ENCODE peak calls at places on chromosomes 16 and 17, in four cellular contexts. One of them, this sample, is unnamed.

GRCh38 chr17:71327376-71328059 is 793.3 kb upstream of the SOX9 start:
- DNase-seq in prostate gland: no peak
- DNase-seq in progenitor cell of endocrine pancreas: no peak
- DNase-seq in MG63: no peak
- DNase-seq in this sample: no peak

GRCh38 chr16:13519871-13520270 is 400.1 kb upstream of the ERCC4 start:
- DNase-seq in prostate gland: no peak
- DNase-seq in progenitor cell of endocrine pancreas: no peak
- DNase-seq in MG63: no peak
- DNase-seq in this sample: no peak

GRCh38 chr17:2391597-2392251 is 9.1 kb downstream of the MNT start:
- DNase-seq in prostate gland: no peak
- DNase-seq in progenitor cell of endocrine pancreas: no peak
- DNase-seq in MG63: no peak
- DNase-seq in this sample: no peak

GRCh38 chr16:12449374-12449773 is 354.3 kb downstream of the CPPED1 start:
- DNase-seq in prostate gland: no peak
- DNase-seq in progenitor cell of endocrine pancreas: no peak
- DNase-seq in MG63: no peak
- DNase-seq in this sample: no peak

GRCh38 chr16:78761427-78761826 is 662.0 kb downstream of the WWOX start:
- DNase-seq in prostate gland: no peak
- DNase-seq in progenitor cell of endocrine pancreas: no peak
- DNase-seq in MG63: no peak
- DNase-seq in this sample: no peak

GRCh38 chr17:68711858-68712257 is 110.7 kb upstream of the FAM20A start:
- DNase-seq in prostate gland: no peak
- DNase-seq in progenitor cell of endocrine pancreas: no peak
- DNase-seq in MG63: no peak
- DNase-seq in this sample: no peak

GRCh38 chr17:48527742-48528028 is 3.1 kb downstream of the HOXB1 start:
- DNase-seq in prostate gland: no peak
- DNase-seq in progenitor cell of endocrine pancreas: no peak
- DNase-seq in MG63: no peak
- DNase-seq in this sample: no peak

GRCh38 chr17:73901661-73902415 is 257.6 kb upstream of the SDK2 start:
- DNase-seq in prostate gland: peak; percentile 48
- DNase-seq in progenitor cell of endocrine pancreas: peak; percentile 41
- DNase-seq in MG63: no peak
- DNase-seq in this sample: no peak

GRCh38 chr17:29571883-29572681 is 3.6 kb downstream of the TP53I13 start:
- DNase-seq in prostate gland: no peak
- DNase-seq in progenitor cell of endocrine pancreas: no peak
- DNase-seq in MG63: no peak
- DNase-seq in this sample: no peak

GRCh38 chr16:2224183-2224486 is 744 bp downstream of the E4F1 start:
- DNase-seq in prostate gland: no peak
- DNase-seq in progenitor cell of endocrine pancreas: no peak
- DNase-seq in MG63: no peak
- DNase-seq in this sample: no peak

GRCh38 chr17:64128787-64129514 is 993 bp downstream of the ERN1 start:
- DNase-seq in prostate gland: peak; percentile 46
- DNase-seq in progenitor cell of endocrine pancreas: no peak
- DNase-seq in MG63: peak; percentile 31
- DNase-seq in this sample: no peak

GRCh38 chr17:67452681-67453554 is 75.8 kb downstream of the PITPNC1 start:
- DNase-seq in prostate gland: no peak
- DNase-seq in progenitor cell of endocrine pancreas: no peak
- DNase-seq in MG63: no peak
- DNase-seq in this sample: no peak

GRCh38 chr16:61246592-61246991 is 789.6 kb downstream of the CDH8 start:
- DNase-seq in prostate gland: no peak
- DNase-seq in progenitor cell of endocrine pancreas: no peak
- DNase-seq in MG63: no peak
- DNase-seq in this sample: no peak

GRCh38 chr17:77145635-77146632 is 5.2 kb downstream of the SEC14L1 start:
- DNase-seq in prostate gland: peak; percentile 30
- DNase-seq in progenitor cell of endocrine pancreas: no peak
- DNase-seq in MG63: peak; percentile 44
- DNase-seq in this sample: no peak

GRCh38 chr17:73105448-73105847 is 13.0 kb upstream of the SLC39A11 start:
- DNase-seq in prostate gland: no peak
- DNase-seq in progenitor cell of endocrine pancreas: no peak
- DNase-seq in MG63: no peak
- DNase-seq in this sample: no peak

GRCh38 chr16:972316-973002 is 1.7 kb upstream of the LMF1 start:
- DNase-seq in prostate gland: no peak
- DNase-seq in progenitor cell of endocrine pancreas: peak; percentile 36
- DNase-seq in MG63: no peak
- DNase-seq in this sample: no peak

GRCh38 chr17:70060415-70060814 is 14.6 kb upstream of the KCNJ16 start:
- DNase-seq in prostate gland: no peak
- DNase-seq in progenitor cell of endocrine pancreas: no peak
- DNase-seq in MG63: peak; percentile 24
- DNase-seq in this sample: no peak

GRCh38 chr17:19867654-19868395 is at the start of gene ULK2:
- DNase-seq in prostate gland: peak; percentile 33
- DNase-seq in progenitor cell of endocrine pancreas: peak; percentile 61
- DNase-seq in MG63: peak; percentile 74
- DNase-seq in this sample: peak; percentile 23

GRCh38 chr17:6286239-6286638 is 148.7 kb downstream of the AIPL1 start:
- DNase-seq in prostate gland: no peak
- DNase-seq in progenitor cell of endocrine pancreas: no peak
- DNase-seq in MG63: no peak
- DNase-seq in this sample: no peak

GRCh38 chr16:57377080-57377841 is 5.0 kb downstream of the CX3CL1 start:
- DNase-seq in prostate gland: no peak
- DNase-seq in progenitor cell of endocrine pancreas: no peak
- DNase-seq in MG63: no peak
- DNase-seq in this sample: no peak

GRCh38 chr16:46573008-46573833 is 48.0 kb downstream of the SHCBP1 start:
- DNase-seq in prostate gland: no peak
- DNase-seq in progenitor cell of endocrine pancreas: no peak
- DNase-seq in MG63: peak; percentile 85
- DNase-seq in this sample: peak; percentile 51

GRCh38 chr17:51355314-51356083 is 95.2 kb downstream of the UTP18 start:
- DNase-seq in prostate gland: no peak
- DNase-seq in progenitor cell of endocrine pancreas: no peak
- DNase-seq in MG63: no peak
- DNase-seq in this sample: no peak

GRCh38 chr16:71499775-71500364 is 10.7 kb upstream of the ZNF19 start:
- DNase-seq in prostate gland: peak; percentile 36
- DNase-seq in progenitor cell of endocrine pancreas: peak; percentile 24
- DNase-seq in MG63: no peak
- DNase-seq in this sample: peak; percentile 66

GRCh38 chr16:2983706-2984136 is 3.5 kb upstream of the PKMYT1 start:
- DNase-seq in prostate gland: peak; percentile 64
- DNase-seq in progenitor cell of endocrine pancreas: peak; percentile 81
- DNase-seq in MG63: peak; percentile 87
- DNase-seq in this sample: no peak

GRCh38 chr17:50893183-50893993 is 27.2 kb upstream of the TOB1 start:
- DNase-seq in prostate gland: peak; percentile 86
- DNase-seq in progenitor cell of endocrine pancreas: no peak
- DNase-seq in MG63: no peak
- DNase-seq in this sample: no peak

GRCh38 chr16:58644765-58645487 is 15.3 kb upstream of the CNOT1 start:
- DNase-seq in prostate gland: no peak
- DNase-seq in progenitor cell of endocrine pancreas: no peak
- DNase-seq in MG63: no peak
- DNase-seq in this sample: no peak

GRCh38 chr16:4052801-4053662 is 63.2 kb downstream of the ADCY9 start:
- DNase-seq in prostate gland: peak; percentile 52
- DNase-seq in progenitor cell of endocrine pancreas: no peak
- DNase-seq in MG63: peak; percentile 75
- DNase-seq in this sample: no peak

GRCh38 chr17:5133311-5133710 is 17.5 kb downstream of the USP6 start:
- DNase-seq in prostate gland: peak; percentile 3
- DNase-seq in progenitor cell of endocrine pancreas: no peak
- DNase-seq in MG63: no peak
- DNase-seq in this sample: no peak

GRCh38 chr16:54136276-54136625 is 150.3 kb downstream of the IRX3 start:
- DNase-seq in prostate gland: no peak
- DNase-seq in progenitor cell of endocrine pancreas: no peak
- DNase-seq in MG63: peak; percentile 95
- DNase-seq in this sample: no peak

GRCh38 chr16:84302111-84302954 is 7.7 kb downstream of the WFDC1 start:
- DNase-seq in prostate gland: no peak
- DNase-seq in progenitor cell of endocrine pancreas: no peak
- DNase-seq in MG63: no peak
- DNase-seq in this sample: no peak

GRCh38 chr17:80868022-80868609 is 123.5 kb upstream of the CHMP6 start:
- DNase-seq in prostate gland: no peak
- DNase-seq in progenitor cell of endocrine pancreas: no peak
- DNase-seq in MG63: no peak
- DNase-seq in this sample: no peak

GRCh38 chr17:841313-841712 is 59.2 kb downstream of the MRM3 start:
- DNase-seq in prostate gland: no peak
- DNase-seq in progenitor cell of endocrine pancreas: no peak
- DNase-seq in MG63: no peak
- DNase-seq in this sample: no peak

GRCh38 chr16:61263400-61263799 is 772.8 kb downstream of the CDH8 start:
- DNase-seq in prostate gland: no peak
- DNase-seq in progenitor cell of endocrine pancreas: no peak
- DNase-seq in MG63: no peak
- DNase-seq in this sample: peak; percentile 38

GRCh38 chr17:82288602-82288927 is 15.1 kb upstream of the CSNK1D start:
- DNase-seq in prostate gland: no peak
- DNase-seq in progenitor cell of endocrine pancreas: no peak
- DNase-seq in MG63: no peak
- DNase-seq in this sample: no peak

GRCh38 chr17:75672011-75672410 is 4.9 kb downstream of the SAP30BP start:
- DNase-seq in prostate gland: no peak
- DNase-seq in progenitor cell of endocrine pancreas: no peak
- DNase-seq in MG63: no peak
- DNase-seq in this sample: no peak

GRCh38 chr16:7646831-7647230 is 314.2 kb downstream of the RBFOX1 start:
- DNase-seq in prostate gland: no peak
- DNase-seq in progenitor cell of endocrine pancreas: no peak
- DNase-seq in MG63: no peak
- DNase-seq in this sample: no peak

This sample was measured in NT2/D1.